ENCODE peak calls at places on chromosome 21, in seven cellular contexts. X is NCI-H1417, R is amniotic stem cell, A is cardiac muscle cell, S is anterior cingulate cortex, T is NCI-H460, P is fibroblast of lung. I is an unnamed sample.

GRCh38 chr21:42512346-42513034 is 1.2 kb upstream of the SLC37A1 start:
- DNase-seq in X (no peak), R (no peak), A (no peak), S (no peak), T (no peak), P (no peak), I (no peak)

GRCh38 chr21:45476582-45476981 is 65.7 kb downstream of the SLC19A1 start:
- DNase-seq in X (no peak), R (no peak), A (no peak), S (no peak), T (no peak), P (no peak), I (no peak)

GRCh38 chr21:16532841-16533240 is 803.1 kb downstream of the USP25 start:
- DNase-seq in X (no peak), R (no peak), A (peak), S (no peak), T (no peak), P (peak), I (peak)

GRCh38 chr21:37365657-37366487 is 701 bp upstream of the DYRK1A start:
- DNase-seq in X (peak), R (no peak), A (peak), S (peak), T (peak), P (peak), I (peak)

GRCh38 chr21:44485254-44485793 is 30.0 kb downstream of the LRRC3 start:
- DNase-seq in X (no peak), R (no peak), A (no peak), S (no peak), T (peak), P (peak), I (peak)

GRCh38 chr21:25733859-25734653 is 648 bp downstream of the ATP5PF start:
- DNase-seq in X (peak), R (no peak), A (peak), S (no peak), T (no peak), P (peak), I (peak)

GRCh38 chr21:21688877-21689276 is 690.7 kb downstream of the NCAM2 start:
- DNase-seq in X (peak), R (no peak), A (peak), S (no peak), T (peak), P (peak), I (peak)

GRCh38 chr21:35142036-35142825 is 93.1 kb upstream of the RUNX1 start:
- DNase-seq in X (no peak), R (no peak), A (no peak), S (no peak), T (no peak), P (no peak), I (no peak)

GRCh38 chr21:46425566-46425965 is 33.1 kb upstream of the DIP2A start:
- DNase-seq in X (no peak), R (no peak), A (no peak), S (no peak), T (no peak), P (no peak), I (no peak)

GRCh38 chr21:17903029-17903806 is 84.1 kb upstream of the C21orf91 start:
- DNase-seq in X (peak), R (peak), A (peak), S (no peak), T (peak), P (peak), I (peak)

GRCh38 chr21:37407719-37408455 is 41.3 kb downstream of the DYRK1A start:
- DNase-seq in X (no peak), R (no peak), A (peak), S (no peak), T (peak), P (peak), I (peak)

GRCh38 chr21:25901580-25901979 is 166.8 kb downstream of the GABPA start:
- DNase-seq in X (peak), R (no peak), A (no peak), S (no peak), T (no peak), P (no peak), I (peak)

GRCh38 chr21:25385912-25386474 is 221.3 kb downstream of the MRPL39 start:
- DNase-seq in X (peak), R (peak), A (peak), S (no peak), T (peak), P (peak), I (peak)

GRCh38 chr21:45951676-45952075 is 29.9 kb upstream of the COL6A1 start:
- DNase-seq in X (no peak), R (no peak), A (no peak), S (no peak), T (no peak), P (no peak), I (no peak)

GRCh38 chr21:46208761-46209721 is 19.5 kb downstream of the LSS start:
- DNase-seq in X (no peak), R (no peak), A (no peak), S (no peak), T (no peak), P (no peak), I (no peak)

GRCh38 chr21:40587786-40588353 is 259.1 kb downstream of the DSCAM start:
- DNase-seq in X (no peak), R (no peak), A (no peak), S (no peak), T (no peak), P (no peak), I (no peak)

GRCh38 chr21:17406202-17406601 is 106.6 kb upstream of the CXADR start:
- DNase-seq in X (no peak), R (no peak), A (no peak), S (no peak), T (no peak), P (no peak), I (no peak)

GRCh38 chr21:38151021-38151645 is 105.7 kb upstream of the KCNJ15 start:
- DNase-seq in X (no peak), R (no peak), A (no peak), S (no peak), T (no peak), P (no peak), I (no peak)

GRCh38 chr21:29499734-29500343 is 201.1 kb downstream of the BACH1 start:
- DNase-seq in X (peak), R (no peak), A (peak), S (no peak), T (peak), P (peak), I (no peak)

GRCh38 chr21:25330266-25330665 is 277.0 kb downstream of the MRPL39 start:
- DNase-seq in X (no peak), R (no peak), A (no peak), S (no peak), T (no peak), P (peak), I (peak)

GRCh38 chr21:44503901-44504399 is 36.0 kb downstream of the KRTAP10-1 start:
- DNase-seq in X (no peak), R (no peak), A (no peak), S (no peak), T (no peak), P (no peak), I (no peak)

GRCh38 chr21:30962013-30962412 is 76.3 kb downstream of the KRTAP19-8 start:
- DNase-seq in X (no peak), R (no peak), A (no peak), S (no peak), T (no peak), P (no peak), I (no peak)

GRCh38 chr21:37073417-37074194 is 552 bp downstream of the TTC3 start:
- DNase-seq in X (peak), R (no peak), A (peak), S (peak), T (no peak), P (peak), I (peak)

GRCh38 chr21:35102488-35103407 is 53.6 kb upstream of the RUNX1 start:
- DNase-seq in X (no peak), R (no peak), A (peak), S (no peak), T (no peak), P (peak), I (peak)

GRCh38 chr21:35303085-35303484 is 254.0 kb upstream of the RUNX1 start:
- DNase-seq in X (no peak), R (peak), A (peak), S (no peak), T (no peak), P (peak), I (peak)

I was measured in IMR-90.